ENCODE peak calls at places on chromosomes 3 and 15, in eight cellular contexts. C is NB4; D is Peyer's patch; M is CD8-positive, alpha-beta T cell; N is tibial artery; L is fibroblast of lung; A is esophagus muscularis mucosa; Q is esophagus squamous epithelium. G is an unnamed sample.
A peak's percentile ranks its signal among the peaks of the same experiment; 100 is the strongest.

GRCh38 chr3:136141891-136142290 is 54.2 kb downstream of the MSL2 start:
- DNase-seq in N (no peak), C (no peak), M (no peak), D (no peak), Q (no peak), A (no peak), L (peak; percentile 67), G (no peak)

GRCh38 chr15:85329561-85330421 is 50.6 kb upstream of the AKAP13 start:
- DNase-seq in Q (no peak), C (peak; percentile 77), L (peak; percentile 51), M (peak; percentile 15), D (peak; percentile 81), A (peak; percentile 90), N (no peak), G (peak; percentile 92)

GRCh38 chr3:98930413-98930812 is 28.9 kb upstream of the DCBLD2 start:
- DNase-seq in L (no peak), C (no peak), A (no peak), M (no peak), Q (no peak), D (no peak), N (no peak), G (no peak)

GRCh38 chr3:128217702-128218475 is 64.6 kb downstream of the EEFSEC start:
- DNase-seq in N (no peak), D (no peak), C (no peak), L (no peak), A (no peak), M (no peak), Q (no peak), G (no peak)

GRCh38 chr3:138381950-138382715 is 33.8 kb downstream of the MRAS start:
- DNase-seq in A (no peak), C (peak; percentile 28), M (no peak), N (peak; percentile 88), D (peak; percentile 56), Q (no peak), L (peak; percentile 46), G (no peak)

GRCh38 chr3:183279371-183279770 is 26.3 kb downstream of the B3GNT5 start:
- DNase-seq in D (no peak), C (no peak), L (no peak), M (no peak), A (no peak), N (no peak), Q (no peak), G (no peak)

GRCh38 chr3:32313723-32314473 is 75.4 kb downstream of the CMTM8 start:
- DNase-seq in L (peak; percentile 53), N (no peak), A (no peak), D (no peak), Q (no peak), C (no peak), M (no peak), G (no peak)

GRCh38 chr3:36193448-36193847 is 186.9 kb upstream of the STAC start:
- DNase-seq in M (no peak), D (no peak), C (peak; percentile 7), L (peak; percentile 11), Q (no peak), N (no peak), A (no peak), G (no peak)

GRCh38 chr3:12479919-12480425 is 4.3 kb upstream of the TSEN2 start:
- DNase-seq in D (peak; percentile 84), Q (no peak), N (no peak), A (no peak), M (no peak), L (peak; percentile 26), C (peak; percentile 67), G (no peak)

GRCh38 chr15:77030042-77030927 is 35.4 kb downstream of the PSTPIP1 start:
- DNase-seq in N (peak; percentile 48), Q (no peak), D (peak; percentile 59), A (no peak), C (peak; percentile 55), M (no peak), L (no peak), G (no peak)

GRCh38 chr3:12421132-12421531 is 63.1 kb upstream of the TSEN2 start:
- DNase-seq in D (peak; percentile 59), A (no peak), C (no peak), L (no peak), N (no peak), Q (no peak), M (no peak), G (no peak)

GRCh38 chr15:40843885-40844542 is at the start of gene SPINT1:
- DNase-seq in A (no peak), Q (no peak), N (no peak), L (peak; percentile 13), D (peak; percentile 86), M (no peak), C (peak; percentile 73), G (no peak)

GRCh38 chr3:112111785-112112402 is 21.2 kb downstream of the GCSAM start:
- DNase-seq in Q (peak; percentile 24), C (peak; percentile 71), A (no peak), D (peak; percentile 85), N (no peak), M (peak; percentile 42), L (peak; percentile 58), G (peak; percentile 46)

GRCh38 chr3:67462185-67462584 is 192.2 kb downstream of the SUCLG2 start:
- DNase-seq in N (no peak), L (no peak), Q (no peak), M (no peak), C (no peak), D (no peak), A (no peak), G (no peak)

GRCh38 chr15:101211897-101212296 is 40.0 kb downstream of the CHSY1 start:
- DNase-seq in N (no peak), Q (no peak), L (no peak), M (no peak), C (no peak), A (no peak), D (no peak), G (no peak)

DNA sequence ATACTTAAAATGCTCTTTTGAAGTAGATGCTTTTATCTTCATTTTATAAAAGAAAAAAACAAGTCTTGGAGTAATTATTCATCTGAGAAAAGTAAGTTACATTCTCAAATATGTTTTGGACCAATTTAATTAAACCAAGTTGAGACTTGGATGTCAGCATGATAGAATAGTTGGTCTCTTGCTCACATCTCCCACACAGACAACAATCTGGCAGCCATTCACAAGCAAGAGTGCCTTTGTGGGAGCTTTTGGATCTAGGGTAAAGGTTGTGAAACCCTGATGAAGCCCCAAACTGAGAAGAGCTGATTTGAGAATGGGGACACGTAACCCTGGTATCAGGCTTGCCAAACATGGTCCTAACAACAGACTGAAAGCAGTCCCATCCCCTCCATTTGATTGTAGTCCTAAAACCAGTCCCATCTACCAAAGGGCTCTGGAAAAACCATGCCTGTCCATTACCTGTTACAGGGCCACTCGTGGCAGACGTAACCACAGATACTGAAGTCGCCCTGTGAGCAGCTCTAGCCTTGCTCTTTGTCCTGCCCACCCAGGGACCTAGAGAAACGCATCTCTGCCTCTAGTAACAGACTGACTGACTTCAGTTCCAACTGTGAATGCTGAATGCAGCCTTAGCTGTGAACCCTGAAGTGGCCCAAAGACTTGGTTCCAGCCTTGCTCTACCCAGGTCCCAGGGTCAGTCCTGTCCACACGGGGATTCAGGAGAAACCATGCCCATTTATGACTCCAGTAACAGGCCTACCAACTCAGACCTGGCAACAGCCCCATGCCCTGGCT is 145.5 kb upstream of the SYNPR start:
- DNase-seq in L (peak; percentile 61), Q (no peak), D (no peak), A (peak; percentile 90), C (no peak), N (no peak), M (no peak), G (no peak)
- TF ChIP-seq CTCF in L (no peak), Q (no peak), D (no peak), A (no peak), C (no peak), N (no peak), M (no peak), G (no peak)

GRCh38 chr15:62393196-62393595 is 228.1 kb upstream of the C2CD4B start:
- DNase-seq in L (no peak), N (no peak), C (no peak), M (no peak), D (no peak), Q (no peak), A (no peak), G (no peak)
- H3K4me3 ChIP-seq in L (no peak overlapping the region), N (peak overlapping the region; percentile 72), C (no peak overlapping the region), M (no peak overlapping the region), D (no peak overlapping the region), Q (no peak overlapping the region), A (no peak overlapping the region), G (no peak overlapping the region)

GRCh38 chr3:129747982-129748381 is 141.5 kb upstream of the PLXND1 start:
- DNase-seq in M (no peak), A (no peak), N (no peak), L (no peak), C (no peak), Q (no peak), D (no peak), G (no peak)

GRCh38 chr3:129746629-129747028 is 140.2 kb upstream of the PLXND1 start:
- DNase-seq in M (no peak), A (no peak), Q (no peak), D (no peak), C (no peak), L (no peak), N (no peak), G (no peak)

GRCh38 chr3:129745253-129745652 is 138.8 kb upstream of the PLXND1 start:
- DNase-seq in M (no peak), L (peak; percentile 70), Q (no peak), C (no peak), N (no peak), A (no peak), D (no peak), G (no peak)

DNA sequence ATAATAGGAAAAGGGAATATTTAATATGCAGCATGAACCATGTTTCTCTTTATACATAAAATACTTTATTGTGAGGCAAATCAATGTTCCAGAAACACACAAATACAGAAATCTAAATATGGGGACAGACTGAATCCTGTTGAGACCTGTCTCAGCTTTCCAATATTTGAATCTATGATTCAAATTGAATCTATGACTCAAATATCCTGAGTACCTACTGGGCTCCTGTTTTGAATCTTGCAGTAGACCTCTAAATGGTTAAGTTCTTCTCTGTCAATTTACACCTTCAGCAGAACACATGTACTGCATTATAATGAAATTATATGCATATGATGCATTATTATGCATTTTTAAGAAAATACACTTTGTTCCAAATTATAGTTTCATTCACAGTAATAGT is 143.2 kb upstream of the PLXND1 start:
- DNase-seq in N (no peak), D (no peak), L (no peak), C (no peak), A (no peak), Q (no peak), M (no peak), G (no peak)
- TF ChIP-seq CTCF in N (no peak), D (no peak), L (no peak), C (no peak), A (no peak), Q (no peak), M (no peak), G (no peak)

GRCh38 chr15:87483468-87483867 is 773.1 kb downstream of the NTRK3 start:
- DNase-seq in Q (no peak), M (no peak), D (no peak), L (no peak), C (no peak), N (no peak), A (no peak), G (no peak)

GRCh38 chr15:87478688-87479072 is 777.9 kb downstream of the NTRK3 start:
- DNase-seq in C (no peak), Q (no peak), A (no peak), L (no peak), N (no peak), M (no peak), D (no peak), G (no peak)

GRCh38 chr15:87477056-87477455 is 779.5 kb downstream of the NTRK3 start:
- DNase-seq in N (no peak), L (no peak), D (no peak), Q (no peak), M (no peak), A (no peak), C (no peak), G (no peak)

GRCh38 chr15:87477759-87478687 is 778.5 kb downstream of the NTRK3 start:
- DNase-seq in M (no peak), L (peak; percentile 90), Q (no peak), D (peak; percentile 46), N (peak; percentile 72), A (no peak), C (peak; percentile 18), G (peak; percentile 72)
- H3K4me3 ChIP-seq in M (no peak overlapping the region), L (peak overlapping the region; percentile 24), Q (no peak overlapping the region), D (no peak overlapping the region), N (no peak overlapping the region), A (peak overlapping the region; percentile 29), C (no peak overlapping the region), G (peak overlapping the region; percentile 15)